ENCODE peak calls at places on chromosomes 11 and 22, in eight cellular contexts. Z, L, Y, O, K, E, D and S are unnamed samples.

GRCh38 chr11:120344302-120345004 is 8.2 kb downstream of the ARHGEF12 start:
- DNase-seq in Z (no peak), O (peak), Y (peak), E (no peak), D (peak), L (no peak), K (no peak), S (peak)

GRCh38 chr11:44928807-44929206 is 21.9 kb downstream of the TP53I11 start:
- DNase-seq in K (no peak), Y (no peak), L (peak), D (no peak), E (no peak), O (no peak), Z (no peak), S (no peak)

GRCh38 chr22:20977516-20978170 is 4.5 kb upstream of the LZTR1 start:
- DNase-seq in K (no peak), E (no peak), Z (no peak), O (no peak), L (no peak), Y (no peak), D (no peak), S (no peak)

GRCh38 chr11:27485930-27486773 is 13.6 kb upstream of the LGR4 start:
- DNase-seq in K (no peak), D (peak), O (peak), E (no peak), L (peak), Z (peak), Y (peak), S (peak)

GRCh38 chr11:32056445-32056844 is 34.4 kb upstream of the RCN1 start:
- DNase-seq in K (no peak), Y (peak), O (no peak), Z (no peak), D (no peak), E (no peak), L (no peak), S (no peak)

GRCh38 chr11:102383839-102384238 is 36.8 kb downstream of the BIRC2 start:
- DNase-seq in K (no peak), Y (no peak), E (no peak), Z (no peak), D (no peak), O (no peak), L (no peak), S (no peak)

GRCh38 chr11:84022221-84022620 is 736.1 kb upstream of the CCDC90B start:
- DNase-seq in E (no peak), L (peak), Z (no peak), K (no peak), Y (peak), O (no peak), D (no peak), S (no peak)

GRCh38 chr22:25759825-25760231 is 17.8 kb downstream of the MYO18B start:
- DNase-seq in L (no peak), Z (no peak), E (no peak), Y (peak), D (no peak), O (no peak), K (no peak), S (no peak)

GRCh38 chr11:66112640-66113098 is 42.6 kb downstream of the PACS1 start:
- DNase-seq in L (no peak), E (no peak), O (no peak), Z (no peak), K (no peak), D (peak), Y (peak), S (no peak)

GRCh38 chr22:50481440-50482106 is at the start of gene ADM2:
- DNase-seq in E (no peak), L (peak), Y (no peak), Z (peak), D (no peak), O (peak), K (no peak), S (peak)

GRCh38 chr22:37491106-37491505 is 4.9 kb upstream of the MFNG start:
- DNase-seq in K (no peak), Y (no peak), D (no peak), L (no peak), Z (no peak), E (no peak), O (no peak), S (no peak)

GRCh38 chr11:18046116-18046777 is at the start of gene TPH1:
- DNase-seq in O (no peak), E (no peak), D (no peak), Z (no peak), L (peak), Y (peak), K (no peak), S (peak)

GRCh38 chr11:112355726-112356125 is 95.1 kb upstream of the PLET1 start:
- DNase-seq in Z (no peak), L (peak), Y (peak), D (peak), O (no peak), K (no peak), E (no peak), S (no peak)

GRCh38 chr11:45056529-45056928 is 89.9 kb upstream of the PRDM11 start:
- DNase-seq in E (no peak), Z (no peak), K (no peak), O (no peak), Y (no peak), L (peak), D (no peak), S (no peak)

GRCh38 chr11:75142714-75143419 is 8.0 kb upstream of the SLCO2B1 start:
- DNase-seq in E (peak), O (peak), K (no peak), Y (peak), D (peak), Z (peak), L (peak), S (peak)

GRCh38 chr11:44065851-44066731 is at the start of gene ACCS:
- DNase-seq in L (peak), Z (peak), O (peak), E (peak), D (peak), Y (peak), K (no peak), S (peak)

GRCh38 chr11:128632151-128632791 is 44.9 kb upstream of the ETS1 start:
- DNase-seq in Y (peak), O (no peak), K (no peak), D (peak), E (no peak), Z (no peak), L (peak), S (peak)

GRCh38 chr11:47784785-47785381 is 17.7 kb upstream of the FNBP4 start:
- DNase-seq in L (no peak), Y (no peak), K (no peak), D (no peak), O (no peak), E (no peak), Z (no peak), S (no peak)

GRCh38 chr11:129230006-129230405 is 37.9 kb upstream of the ARHGAP32 start:
- DNase-seq in D (no peak), K (no peak), O (no peak), Z (no peak), Y (peak), L (no peak), E (no peak), S (no peak)